ENCODE peak calls at places on chromosomes 12 and 14, in nine cellular contexts. Z, E, A, I, X, K, P, T and L are unnamed samples.

GRCh38 chr12:116492703-116493324 is 66.4 kb upstream of the MAP1LC3B2 start:
- DNase-seq in I (no peak), Z (no peak), T (no peak), P (no peak), X (peak; percentile 79), K (no peak), E (no peak), A (peak; percentile 91), L (no peak)

GRCh38 chr12:1474059-1474537 is 120.3 kb downstream of the FBXL14 start:
- DNase-seq in K (no peak), P (no peak), T (no peak), E (no peak), I (no peak), A (peak; percentile 30), X (peak; percentile 65), Z (no peak), L (no peak)

GRCh38 chr14:71049435-71050147 is 142.3 kb downstream of the PCNX1 start:
- DNase-seq in A (no peak), T (no peak), E (no peak), P (no peak), Z (no peak), I (no peak), X (no peak), K (no peak), L (no peak)

GRCh38 chr14:77861201-77861600 is 61.3 kb downstream of the ADCK1 start:
- DNase-seq in K (no peak), P (no peak), A (no peak), E (no peak), Z (no peak), I (no peak), T (no peak), X (no peak), L (no peak)

GRCh38 chr14:63677891-63678379 is 36.3 kb upstream of the WDR89 start:
- DNase-seq in T (no peak), K (no peak), P (peak; percentile 21), Z (no peak), X (no peak), I (no peak), A (peak; percentile 60), E (no peak), L (no peak)

GRCh38 chr12:29023436-29024076 is 125.5 kb upstream of the FAR2 start:
- DNase-seq in X (no peak), I (peak; percentile 71), Z (no peak), K (no peak), T (no peak), E (no peak), A (no peak), P (no peak), L (no peak)

GRCh38 chr12:49874142-49874897 is 29.4 kb downstream of the FAIM2 start:
- DNase-seq in E (no peak), K (no peak), A (no peak), X (no peak), T (no peak), I (no peak), P (peak; percentile 25), Z (peak; percentile 31), L (no peak)

GRCh38 chr14:68884031-68885030 is 91.5 kb upstream of the ZFP36L1 start:
- DNase-seq in X (peak; percentile 15), A (peak; percentile 87), E (peak; percentile 88), I (no peak), P (peak; percentile 45), T (peak; percentile 85), K (peak; percentile 93), Z (no peak), L (no peak)

GRCh38 chr14:96762650-96763049 is 34.5 kb upstream of the VRK1 start:
- DNase-seq in T (no peak), K (no peak), E (no peak), Z (no peak), P (no peak), A (peak; percentile 76), I (no peak), X (peak; percentile 80), L (no peak)

GRCh38 chr12:2974560-2974971 is 15.4 kb downstream of the TEAD4 start:
- DNase-seq in A (no peak), I (no peak), T (no peak), X (no peak), E (no peak), K (no peak), Z (no peak), P (no peak), L (no peak)

DNA sequence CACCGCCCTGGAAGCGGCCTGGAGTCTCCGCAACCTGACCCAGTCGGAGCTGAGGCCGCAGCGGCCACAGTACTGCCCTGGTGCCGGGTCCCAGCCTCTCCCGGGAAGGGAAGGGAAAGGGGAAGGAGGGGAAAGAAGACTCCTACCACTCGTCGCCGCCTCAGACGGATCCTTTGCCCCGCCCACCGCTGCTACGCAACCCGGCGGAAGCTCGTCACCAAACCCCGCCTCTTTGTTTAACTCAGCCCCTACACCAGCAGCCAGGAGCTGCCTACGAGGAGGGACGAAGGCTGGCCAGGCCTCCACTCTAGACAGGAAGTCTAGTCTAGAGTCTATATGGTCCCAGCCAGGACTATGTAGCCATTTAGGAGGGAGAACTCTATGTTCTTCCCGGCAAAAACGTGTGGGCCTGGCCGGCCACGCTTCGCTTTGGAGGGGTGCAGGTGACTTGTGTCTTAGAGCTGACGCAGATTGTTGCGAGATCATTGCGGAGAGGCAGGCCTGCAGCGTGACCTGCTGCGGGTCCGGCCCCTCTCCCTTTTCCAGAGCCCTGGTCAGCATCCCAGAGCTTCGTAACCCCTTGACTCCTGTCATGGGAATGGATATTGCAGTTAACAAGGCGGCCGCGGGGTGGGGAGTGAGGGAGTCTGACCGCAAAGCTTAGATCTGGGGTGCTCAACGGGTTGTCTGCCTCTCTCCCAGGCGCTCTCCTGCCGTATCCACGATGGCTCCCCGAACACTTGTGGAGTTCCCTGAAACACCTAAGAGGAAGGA is at the start of gene RNF41:
- DNase-seq in K (peak; percentile 99), P (peak; percentile 99), T (peak; percentile 95), Z (peak; percentile 97), I (peak; percentile 98), A (peak; percentile 97), E (peak; percentile 96), X (peak; percentile 89), L (peak; percentile 98)
- TF ChIP-seq POLR2A in K (peak; percentile 96), P (peak; percentile 96), T (peak; percentile 95), Z (peak; percentile 83), I (peak; percentile 98), A (peak; percentile 74), E (peak; percentile 96), X (peak; percentile 79), L (peak; percentile 95)

GRCh38 chr12:89662623-89663022 is 46.0 kb downstream of the ATP2B1 start:
- DNase-seq in I (no peak), K (no peak), P (no peak), A (no peak), Z (no peak), T (no peak), X (no peak), E (no peak), L (no peak)
- H3K4me1 ChIP-seq in I (no peaks in the 10 kb centered on the region), K (peaks cover 31% of the 10 kb centered on the region), P (peaks cover 20% of the 10 kb centered on the region), A (peaks cover 42% of the 10 kb centered on the region), Z (peaks cover 33% of the 10 kb centered on the region), T (peaks cover 66% of the 10 kb centered on the region), X (no peaks in the 10 kb centered on the region), E (no peaks in the 10 kb centered on the region), L (peaks cover 16% of the 10 kb centered on the region)

DNA sequence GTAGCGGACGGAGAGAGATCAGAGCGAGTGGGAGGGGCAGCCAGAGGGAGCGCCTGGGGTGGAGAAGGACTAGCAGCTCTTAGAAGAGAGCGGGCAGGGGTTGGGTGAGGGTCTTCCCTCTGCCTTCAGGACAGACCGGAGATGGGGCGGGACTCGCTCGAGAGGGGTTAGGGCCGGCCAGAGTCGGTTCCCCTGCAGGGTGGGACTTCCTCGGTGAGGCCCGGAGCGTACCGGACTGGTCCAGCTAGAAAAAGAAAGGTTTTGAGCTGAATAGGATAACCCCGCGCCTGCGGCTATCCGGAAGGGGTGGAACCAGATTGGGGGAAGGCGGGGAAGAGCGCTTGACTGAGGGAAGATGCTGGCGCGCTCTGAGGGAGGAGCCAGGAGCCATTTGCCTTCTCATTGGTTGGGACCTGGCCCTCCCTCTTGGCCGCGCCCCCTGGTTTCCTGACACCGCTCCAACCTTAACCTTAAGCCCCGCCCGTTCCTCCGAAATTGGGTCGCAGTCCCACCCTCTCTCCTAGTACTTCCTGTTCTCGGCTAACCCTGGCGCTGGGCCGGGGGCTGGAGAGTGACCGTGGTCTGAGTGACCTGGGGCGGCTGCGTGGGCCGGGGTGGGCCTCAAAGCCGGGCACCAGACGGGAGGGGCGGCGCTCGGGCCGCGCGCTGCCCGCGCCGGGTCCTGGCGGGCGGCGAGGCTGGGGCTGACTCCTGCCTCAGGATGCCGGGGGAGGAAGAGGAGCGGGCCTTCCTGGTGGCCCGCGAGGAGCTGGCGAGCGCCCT is at the start of gene RNF31:
- DNase-seq in X (peak; percentile 96), I (peak; percentile 98), A (peak; percentile 98), T (peak; percentile 98), Z (peak; percentile 99), E (peak; percentile 98), P (peak; percentile 99), K (peak; percentile 100), L (peak; percentile 98)
- H3K27ac ChIP-seq in X (peak within 1 kb of the TSS; percentile 95), I (peak within 1 kb of the TSS; percentile 94), A (peak within 1 kb of the TSS; percentile 91), T (peak within 1 kb of the TSS; percentile 92), Z (peak within 1 kb of the TSS; percentile 84), E (peak within 1 kb of the TSS; percentile 49), P (peak within 1 kb of the TSS; percentile 96), K (peak within 1 kb of the TSS; percentile 94), L (peak within 1 kb of the TSS; percentile 86)

GRCh38 chr14:22537436-22538310 is 51.4 kb downstream of the DAD1 start:
- DNase-seq in X (no peak), P (no peak), K (no peak), I (no peak), E (no peak), A (no peak), T (no peak), Z (no peak), L (no peak)

GRCh38 chr14:22535126-22535525 is 53.9 kb downstream of the DAD1 start:
- DNase-seq in E (no peak), Z (no peak), X (no peak), K (no peak), T (no peak), P (no peak), A (no peak), I (no peak), L (no peak)

GRCh38 chr14:22535916-22536315 is 53.1 kb downstream of the DAD1 start:
- DNase-seq in T (no peak), P (no peak), Z (no peak), A (no peak), X (no peak), K (no peak), I (no peak), E (no peak), L (no peak)

GRCh38 chr14:22538671-22539228 is 50.3 kb downstream of the DAD1 start:
- DNase-seq in T (no peak), P (no peak), K (no peak), I (no peak), Z (no peak), X (no peak), A (no peak), E (no peak), L (no peak)

GRCh38 chr14:22536853-22537338 is 52.1 kb downstream of the DAD1 start:
- DNase-seq in A (peak; percentile 81), Z (peak; percentile 80), X (peak; percentile 82), K (peak; percentile 86), I (peak; percentile 74), E (peak; percentile 27), T (peak; percentile 48), P (peak; percentile 84), L (no peak)
- TF ChIP-seq POLR2A in A (no peak), Z (no peak), X (no peak), K (no peak), I (no peak), E (no peak), T (no peak), P (no peak), L (no peak)

DNA sequence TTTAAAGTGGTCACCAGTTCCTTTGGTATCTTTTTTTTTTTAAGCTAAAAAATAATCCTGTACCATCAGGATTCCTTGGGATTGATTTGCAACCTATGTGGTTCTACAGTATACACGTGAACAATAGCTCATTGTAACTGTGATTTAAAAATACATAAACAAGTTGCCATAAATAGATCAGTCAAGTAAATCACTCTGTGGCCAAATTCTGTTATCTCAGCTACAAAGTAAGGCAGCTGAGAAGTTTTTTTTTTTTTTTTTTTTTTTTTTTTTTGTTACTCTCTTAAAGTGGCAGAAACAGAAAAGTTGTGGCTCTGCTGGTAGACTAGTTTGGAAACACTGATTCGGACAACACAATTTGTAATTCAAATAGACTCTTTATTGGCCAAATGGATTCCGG is 104.5 kb downstream of the PRICKLE1 start:
- DNase-seq in T (no peak), K (no peak), E (no peak), P (no peak), I (no peak), X (no peak), Z (no peak), A (no peak), L (no peak)
- H3K4me1 ChIP-seq in T (peaks cover 12% of the 10 kb centered on the region), K (peaks cover 17% of the 10 kb centered on the region), E (no peaks in the 10 kb centered on the region), P (no peaks in the 10 kb centered on the region), I (no peaks in the 10 kb centered on the region), X (peaks cover 11% of the 10 kb centered on the region), Z (peaks cover 31% of the 10 kb centered on the region), A (peaks cover 3% of the 10 kb centered on the region), L (peaks cover 6% of the 10 kb centered on the region)